ENCODE peak calls at places on chromosomes 1 and 21, in six cellular contexts. One of them, this sample, is unnamed.

GRCh38 chr1:39214714-39214997 is 10.2 kb downstream of the MACF1 start:
- DNase-seq in fibroblast of lung: no peak
- DNase-seq in prostate gland: no peak
- DNase-seq in gastrocnemius medialis: no peak
- DNase-seq in CD4-positive, alpha-beta memory T cell: no peak
- DNase-seq in heart left ventricle: no peak
- DNase-seq in this sample: no peak

GRCh38 chr1:147292012-147292411 is 49.5 kb downstream of the CHD1L start:
- DNase-seq in heart left ventricle: no peak
- DNase-seq in fibroblast of lung: peak; percentile 89
- DNase-seq in prostate gland: no peak
- DNase-seq in gastrocnemius medialis: no peak
- DNase-seq in CD4-positive, alpha-beta memory T cell: no peak
- DNase-seq in this sample: peak; percentile 33

GRCh38 chr1:154819628-154820590 is 50.2 kb downstream of the KCNN3 start:
- DNase-seq in CD4-positive, alpha-beta memory T cell: no peak
- DNase-seq in gastrocnemius medialis: no peak
- DNase-seq in heart left ventricle: no peak
- DNase-seq in prostate gland: no peak
- DNase-seq in fibroblast of lung: no peak
- DNase-seq in this sample: no peak

GRCh38 chr1:209411491-209411929 is 172.0 kb upstream of the CAMK1G start:
- DNase-seq in fibroblast of lung: peak; percentile 23
- DNase-seq in heart left ventricle: no peak
- DNase-seq in gastrocnemius medialis: no peak
- DNase-seq in prostate gland: peak; percentile 58
- DNase-seq in CD4-positive, alpha-beta memory T cell: no peak
- DNase-seq in this sample: peak; percentile 99

GRCh38 chr1:7278045-7278444 is 492.8 kb downstream of the CAMTA1 start:
- DNase-seq in prostate gland: no peak
- DNase-seq in gastrocnemius medialis: no peak
- DNase-seq in fibroblast of lung: no peak
- DNase-seq in heart left ventricle: no peak
- DNase-seq in CD4-positive, alpha-beta memory T cell: no peak
- DNase-seq in this sample: no peak

GRCh38 chr1:246567258-246568235 is 1.3 kb downstream of the CNST start:
- DNase-seq in fibroblast of lung: peak; percentile 65
- DNase-seq in prostate gland: no peak
- DNase-seq in heart left ventricle: no peak
- DNase-seq in CD4-positive, alpha-beta memory T cell: no peak
- DNase-seq in gastrocnemius medialis: no peak
- DNase-seq in this sample: no peak

GRCh38 chr1:69377507-69377906 is 190.2 kb upstream of the LRRC7 start:
- DNase-seq in fibroblast of lung: no peak
- DNase-seq in heart left ventricle: no peak
- DNase-seq in prostate gland: no peak
- DNase-seq in CD4-positive, alpha-beta memory T cell: no peak
- DNase-seq in gastrocnemius medialis: no peak
- DNase-seq in this sample: no peak

GRCh38 chr1:42466030-42466429 is 2.9 kb downstream of the CCDC30 start:
- DNase-seq in gastrocnemius medialis: no peak
- DNase-seq in CD4-positive, alpha-beta memory T cell: no peak
- DNase-seq in heart left ventricle: no peak
- DNase-seq in fibroblast of lung: no peak
- DNase-seq in prostate gland: no peak
- DNase-seq in this sample: no peak

GRCh38 chr21:29056005-29056404 is 17.4 kb downstream of the CCT8 start:
- DNase-seq in fibroblast of lung: peak; percentile 27
- DNase-seq in CD4-positive, alpha-beta memory T cell: no peak
- DNase-seq in gastrocnemius medialis: no peak
- DNase-seq in heart left ventricle: no peak
- DNase-seq in prostate gland: no peak
- DNase-seq in this sample: no peak

GRCh38 chr1:116825735-116826438 is 71.7 kb downstream of the CD2 start:
- DNase-seq in heart left ventricle: no peak
- DNase-seq in CD4-positive, alpha-beta memory T cell: no peak
- DNase-seq in prostate gland: peak; percentile 62
- DNase-seq in fibroblast of lung: no peak
- DNase-seq in gastrocnemius medialis: no peak
- DNase-seq in this sample: no peak

GRCh38 chr1:211920141-211920572 is 89.6 kb upstream of the LPGAT1 start:
- DNase-seq in fibroblast of lung: peak; percentile 79
- DNase-seq in CD4-positive, alpha-beta memory T cell: no peak
- DNase-seq in gastrocnemius medialis: no peak
- DNase-seq in heart left ventricle: no peak
- DNase-seq in prostate gland: peak; percentile 62
- DNase-seq in this sample: no peak

GRCh38 chr1:155184835-155185782 is 11.5 kb downstream of the TRIM46 start:
- DNase-seq in fibroblast of lung: no peak
- DNase-seq in CD4-positive, alpha-beta memory T cell: peak; percentile 38
- DNase-seq in heart left ventricle: peak; percentile 73
- DNase-seq in gastrocnemius medialis: no peak
- DNase-seq in prostate gland: no peak
- DNase-seq in this sample: no peak

GRCh38 chr1:205365945-205366463 is 9.3 kb upstream of the KLHDC8A start:
- DNase-seq in heart left ventricle: no peak
- DNase-seq in CD4-positive, alpha-beta memory T cell: no peak
- DNase-seq in gastrocnemius medialis: no peak
- DNase-seq in fibroblast of lung: no peak
- DNase-seq in prostate gland: no peak
- DNase-seq in this sample: no peak

GRCh38 chr1:40633563-40634376 is 31.7 kb downstream of the RIMS3 start:
- DNase-seq in CD4-positive, alpha-beta memory T cell: no peak
- DNase-seq in heart left ventricle: no peak
- DNase-seq in prostate gland: no peak
- DNase-seq in gastrocnemius medialis: no peak
- DNase-seq in fibroblast of lung: no peak
- DNase-seq in this sample: no peak

GRCh38 chr1:203454986-203455471 is 20.6 kb upstream of the PRELP start:
- DNase-seq in heart left ventricle: no peak
- DNase-seq in gastrocnemius medialis: no peak
- DNase-seq in prostate gland: no peak
- DNase-seq in fibroblast of lung: no peak
- DNase-seq in CD4-positive, alpha-beta memory T cell: no peak
- DNase-seq in this sample: no peak

GRCh38 chr1:234875953-234876814 is 252.5 kb downstream of the TOMM20 start:
- DNase-seq in CD4-positive, alpha-beta memory T cell: no peak
- DNase-seq in gastrocnemius medialis: peak; percentile 51
- DNase-seq in heart left ventricle: no peak
- DNase-seq in prostate gland: no peak
- DNase-seq in fibroblast of lung: peak; percentile 68
- DNase-seq in this sample: no peak

GRCh38 chr1:31639543-31639942 is 5.1 kb downstream of the PEF1 start:
- DNase-seq in fibroblast of lung: peak; percentile 57
- DNase-seq in heart left ventricle: no peak
- DNase-seq in gastrocnemius medialis: peak; percentile 59
- DNase-seq in prostate gland: no peak
- DNase-seq in CD4-positive, alpha-beta memory T cell: no peak
- DNase-seq in this sample: peak; percentile 58

GRCh38 chr1:210236840-210237409 is 4.3 kb downstream of the SERTAD4 start:
- DNase-seq in heart left ventricle: peak; percentile 71
- DNase-seq in CD4-positive, alpha-beta memory T cell: no peak
- DNase-seq in gastrocnemius medialis: peak; percentile 43
- DNase-seq in fibroblast of lung: peak; percentile 87
- DNase-seq in prostate gland: peak; percentile 65
- DNase-seq in this sample: no peak

GRCh38 chr1:1206376-1207253 is at the start of gene TNFRSF18:
- DNase-seq in gastrocnemius medialis: no peak
- DNase-seq in CD4-positive, alpha-beta memory T cell: peak; percentile 62
- DNase-seq in heart left ventricle: peak; percentile 64
- DNase-seq in fibroblast of lung: peak; percentile 6
- DNase-seq in prostate gland: peak; percentile 43
- DNase-seq in this sample: no peak

GRCh38 chr1:99645199-99645598 is 714 bp upstream of the PALMD start:
- DNase-seq in heart left ventricle: no peak
- DNase-seq in gastrocnemius medialis: peak; percentile 72
- DNase-seq in fibroblast of lung: peak; percentile 61
- DNase-seq in prostate gland: peak; percentile 68
- DNase-seq in CD4-positive, alpha-beta memory T cell: no peak
- DNase-seq in this sample: peak; percentile 51

GRCh38 chr1:92817986-92818764 is 13.7 kb upstream of the RPL5 start:
- DNase-seq in prostate gland: no peak
- DNase-seq in fibroblast of lung: peak; percentile 62
- DNase-seq in gastrocnemius medialis: no peak
- DNase-seq in CD4-positive, alpha-beta memory T cell: no peak
- DNase-seq in heart left ventricle: no peak
- DNase-seq in this sample: no peak

GRCh38 chr1:63868220-63868897 is 94.5 kb downstream of the ROR1 start:
- DNase-seq in gastrocnemius medialis: no peak
- DNase-seq in prostate gland: no peak
- DNase-seq in CD4-positive, alpha-beta memory T cell: no peak
- DNase-seq in fibroblast of lung: no peak
- DNase-seq in heart left ventricle: no peak
- DNase-seq in this sample: peak; percentile 85

GRCh38 chr1:93607814-93608187 is 73.8 kb downstream of the BCAR3 start:
- DNase-seq in CD4-positive, alpha-beta memory T cell: no peak
- DNase-seq in prostate gland: no peak
- DNase-seq in gastrocnemius medialis: no peak
- DNase-seq in heart left ventricle: no peak
- DNase-seq in fibroblast of lung: no peak
- DNase-seq in this sample: no peak

GRCh38 chr1:70627910-70628309 is 216.8 kb downstream of the CTH start:
- DNase-seq in heart left ventricle: no peak
- DNase-seq in gastrocnemius medialis: no peak
- DNase-seq in fibroblast of lung: no peak
- DNase-seq in CD4-positive, alpha-beta memory T cell: no peak
- DNase-seq in prostate gland: no peak
- DNase-seq in this sample: peak; percentile 26

GRCh38 chr1:9320520-9321479 is 28.1 kb downstream of the SPSB1 start:
- DNase-seq in CD4-positive, alpha-beta memory T cell: no peak
- DNase-seq in heart left ventricle: peak; percentile 26
- DNase-seq in prostate gland: no peak
- DNase-seq in fibroblast of lung: no peak
- DNase-seq in gastrocnemius medialis: no peak
- DNase-seq in this sample: no peak

GRCh38 chr21:26965091-26965566 is 1.8 kb downstream of the ADAMTS5 start:
- DNase-seq in CD4-positive, alpha-beta memory T cell: no peak
- DNase-seq in gastrocnemius medialis: peak; percentile 30
- DNase-seq in fibroblast of lung: no peak
- DNase-seq in heart left ventricle: no peak
- DNase-seq in prostate gland: no peak
- DNase-seq in this sample: no peak

GRCh38 chr1:21335750-21336168 is 45.5 kb upstream of the ECE1 start:
- DNase-seq in heart left ventricle: peak; percentile 46
- DNase-seq in gastrocnemius medialis: no peak
- DNase-seq in fibroblast of lung: no peak
- DNase-seq in prostate gland: no peak
- DNase-seq in CD4-positive, alpha-beta memory T cell: no peak
- DNase-seq in this sample: peak; percentile 90

GRCh38 chr1:21333824-21334213 is 43.6 kb upstream of the ECE1 start:
- DNase-seq in CD4-positive, alpha-beta memory T cell: no peak
- DNase-seq in gastrocnemius medialis: no peak
- DNase-seq in prostate gland: no peak
- DNase-seq in heart left ventricle: peak; percentile 17
- DNase-seq in fibroblast of lung: no peak
- DNase-seq in this sample: no peak

GRCh38 chr1:21335088-21335678 is 44.9 kb upstream of the ECE1 start:
- DNase-seq in fibroblast of lung: no peak
- DNase-seq in CD4-positive, alpha-beta memory T cell: no peak
- DNase-seq in gastrocnemius medialis: no peak
- DNase-seq in prostate gland: no peak
- DNase-seq in heart left ventricle: peak; percentile 45
- DNase-seq in this sample: no peak

GRCh38 chr1:21332691-21333449 is 42.6 kb upstream of the ECE1 start:
- DNase-seq in fibroblast of lung: no peak
- DNase-seq in gastrocnemius medialis: no peak
- DNase-seq in heart left ventricle: peak; percentile 27
- DNase-seq in prostate gland: no peak
- DNase-seq in CD4-positive, alpha-beta memory T cell: no peak
- DNase-seq in this sample: no peak

GRCh38 chr1:21334214-21335087 is 44.2 kb upstream of the ECE1 start:
- DNase-seq in gastrocnemius medialis: peak; percentile 59
- DNase-seq in fibroblast of lung: peak; percentile 76
- DNase-seq in prostate gland: no peak
- DNase-seq in heart left ventricle: peak; percentile 88
- DNase-seq in CD4-positive, alpha-beta memory T cell: peak; percentile 93
- DNase-seq in this sample: peak; percentile 69
- H3K4me1 ChIP-seq in gastrocnemius medialis: peaks cover 40% of the 10 kb centered on the region
- H3K4me1 ChIP-seq in fibroblast of lung: peaks cover 47% of the 10 kb centered on the region
- H3K4me1 ChIP-seq in prostate gland: peaks cover 71% of the 10 kb centered on the region
- H3K4me1 ChIP-seq in heart left ventricle: peaks cover 82% of the 10 kb centered on the region
- H3K4me1 ChIP-seq in CD4-positive, alpha-beta memory T cell: peaks cover 94% of the 10 kb centered on the region
- H3K4me1 ChIP-seq in this sample: peaks cover 14% of the 10 kb centered on the region

GRCh38 chr1:83715550-83715949 is 283.4 kb downstream of the TTLL7 start:
- DNase-seq in gastrocnemius medialis: no peak
- DNase-seq in heart left ventricle: no peak
- DNase-seq in prostate gland: no peak
- DNase-seq in CD4-positive, alpha-beta memory T cell: no peak
- DNase-seq in fibroblast of lung: no peak
- DNase-seq in this sample: no peak

GRCh38 chr1:83717785-83718184 is 281.1 kb downstream of the TTLL7 start:
- DNase-seq in CD4-positive, alpha-beta memory T cell: no peak
- DNase-seq in fibroblast of lung: no peak
- DNase-seq in prostate gland: no peak
- DNase-seq in heart left ventricle: no peak
- DNase-seq in gastrocnemius medialis: no peak
- DNase-seq in this sample: no peak

GRCh38 chr1:83716641-83717040 is 282.3 kb downstream of the TTLL7 start:
- DNase-seq in gastrocnemius medialis: no peak
- DNase-seq in CD4-positive, alpha-beta memory T cell: no peak
- DNase-seq in fibroblast of lung: no peak
- DNase-seq in heart left ventricle: no peak
- DNase-seq in prostate gland: no peak
- DNase-seq in this sample: no peak

GRCh38 chr1:83718338-83718737 is 280.6 kb downstream of the TTLL7 start:
- DNase-seq in heart left ventricle: no peak
- DNase-seq in prostate gland: no peak
- DNase-seq in gastrocnemius medialis: no peak
- DNase-seq in CD4-positive, alpha-beta memory T cell: no peak
- DNase-seq in fibroblast of lung: no peak
- DNase-seq in this sample: no peak
- H3K4me1 ChIP-seq in heart left ventricle: no peaks in the 10 kb centered on the region
- H3K4me1 ChIP-seq in prostate gland: no peaks in the 10 kb centered on the region
- H3K4me1 ChIP-seq in gastrocnemius medialis: no peaks in the 10 kb centered on the region
- H3K4me1 ChIP-seq in CD4-positive, alpha-beta memory T cell: no peaks in the 10 kb centered on the region
- H3K4me1 ChIP-seq in fibroblast of lung: no peaks in the 10 kb centered on the region
- H3K4me1 ChIP-seq in this sample: no peaks in the 10 kb centered on the region

GRCh38 chr1:183368213-183369108 is 49.7 kb downstream of the NMNAT2 start:
- DNase-seq in heart left ventricle: no peak
- DNase-seq in fibroblast of lung: no peak
- DNase-seq in prostate gland: no peak
- DNase-seq in gastrocnemius medialis: no peak
- DNase-seq in CD4-positive, alpha-beta memory T cell: no peak
- DNase-seq in this sample: no peak
- H3K4me1 ChIP-seq in heart left ventricle: peaks cover 28% of the 10 kb centered on the region
- H3K4me1 ChIP-seq in fibroblast of lung: no peaks in the 10 kb centered on the region
- H3K4me1 ChIP-seq in prostate gland: no peaks in the 10 kb centered on the region
- H3K4me1 ChIP-seq in gastrocnemius medialis: peaks cover 4% of the 10 kb centered on the region
- H3K4me1 ChIP-seq in CD4-positive, alpha-beta memory T cell: no peaks in the 10 kb centered on the region
- H3K4me1 ChIP-seq in this sample: no peaks in the 10 kb centered on the region

GRCh38 chr1:17439250-17440073 is at the start of gene RCC2:
- DNase-seq in CD4-positive, alpha-beta memory T cell: peak; percentile 78
- DNase-seq in gastrocnemius medialis: peak; percentile 43
- DNase-seq in fibroblast of lung: peak; percentile 84
- DNase-seq in prostate gland: peak; percentile 37
- DNase-seq in heart left ventricle: peak; percentile 87
- DNase-seq in this sample: peak; percentile 56
- H3K4me1 ChIP-seq in CD4-positive, alpha-beta memory T cell: peaks cover 27% of the 10 kb centered on the region
- H3K4me1 ChIP-seq in gastrocnemius medialis: peaks cover 24% of the 10 kb centered on the region
- H3K4me1 ChIP-seq in fibroblast of lung: peaks cover 4% of the 10 kb centered on the region
- H3K4me1 ChIP-seq in prostate gland: no peaks in the 10 kb centered on the region
- H3K4me1 ChIP-seq in heart left ventricle: peaks cover 31% of the 10 kb centered on the region
- H3K4me1 ChIP-seq in this sample: peaks cover 33% of the 10 kb centered on the region

This sample was measured in foreskin keratinocyte.